ENCODE peak calls at places on chromosome 6, in four cellular contexts. One of them, this sample, is unnamed.

GRCh38 chr6:111242452-111242851 is 155.1 kb downstream of the SLC16A10 start:
- DNase-seq in pons: no peak
- DNase-seq in GM04504: no peak
- DNase-seq in osteocyte: no peak
- DNase-seq in this sample: no peak

GRCh38 chr6:39203804-39204495 is 25.3 kb downstream of the KCNK5 start:
- DNase-seq in pons: no peak
- DNase-seq in GM04504: no peak
- DNase-seq in osteocyte: no peak
- DNase-seq in this sample: no peak

GRCh38 chr6:138485005-138485545 is 14.2 kb downstream of the NHSL1 start:
- DNase-seq in pons: peak
- DNase-seq in GM04504: no peak
- DNase-seq in osteocyte: no peak
- DNase-seq in this sample: no peak

GRCh38 chr6:157033428-157034140 is 256.4 kb downstream of the ARID1B start:
- DNase-seq in pons: peak
- DNase-seq in GM04504: no peak
- DNase-seq in osteocyte: no peak
- DNase-seq in this sample: no peak

GRCh38 chr6:26432622-26433021 is 7.7 kb upstream of the BTN3A3 start:
- DNase-seq in pons: no peak
- DNase-seq in GM04504: no peak
- DNase-seq in osteocyte: no peak
- DNase-seq in this sample: no peak

GRCh38 chr6:134316733-134317431 is 1.0 kb downstream of the SGK1 start:
- DNase-seq in pons: peak
- DNase-seq in GM04504: no peak
- DNase-seq in osteocyte: no peak
- DNase-seq in this sample: no peak

GRCh38 chr6:53418288-53418687 is 69.5 kb upstream of the ELOVL5 start:
- DNase-seq in pons: no peak
- DNase-seq in GM04504: no peak
- DNase-seq in osteocyte: no peak
- DNase-seq in this sample: no peak

GRCh38 chr6:149478631-149479314 is 6.0 kb downstream of the ZC3H12D start:
- DNase-seq in pons: no peak
- DNase-seq in GM04504: no peak
- DNase-seq in osteocyte: no peak
- DNase-seq in this sample: no peak

GRCh38 chr6:125699591-125699990 is 49.8 kb upstream of the HEY2 start:
- DNase-seq in pons: peak
- DNase-seq in GM04504: no peak
- DNase-seq in osteocyte: no peak
- DNase-seq in this sample: no peak

GRCh38 chr6:75203721-75204120 is 2.1 kb downstream of the COL12A1 start:
- DNase-seq in pons: no peak
- DNase-seq in GM04504: no peak
- DNase-seq in osteocyte: no peak
- DNase-seq in this sample: no peak

GRCh38 chr6:113953346-113953745 is 17.6 kb downstream of the HDAC2 start:
- DNase-seq in pons: no peak
- DNase-seq in GM04504: no peak
- DNase-seq in osteocyte: no peak
- DNase-seq in this sample: no peak

GRCh38 chr6:44253307-44254101 is 3.8 kb downstream of the SLC35B2 start:
- DNase-seq in pons: peak
- DNase-seq in GM04504: no peak
- DNase-seq in osteocyte: no peak
- DNase-seq in this sample: no peak

GRCh38 chr6:144886682-144887081 is 601.5 kb downstream of the UTRN start:
- DNase-seq in pons: no peak
- DNase-seq in GM04504: no peak
- DNase-seq in osteocyte: no peak
- DNase-seq in this sample: no peak